ENCODE peak calls at places on chromosome 9, in five cellular contexts. F is body of pancreas; B is C1 segment of cervical spinal cord; K is upper lobe of right lung; N is effector memory CD4-positive, alpha-beta T cell. D is an unnamed sample.

GRCh38 chr9:82445556-82445955 is 457.0 kb downstream of the SPATA31D1 start:
- DNase-seq in F (no peak), B (no peak), K (no peak), N (no peak), D (no peak)

GRCh38 chr9:20355022-20355421 is 267.3 kb downstream of the MLLT3 start:
- DNase-seq in F (no peak), B (no peak), K (no peak), N (no peak), D (no peak)

GRCh38 chr9:113317777-113318176 is 14.6 kb upstream of the RNF183 start:
- DNase-seq in F (no peak), B (no peak), K (no peak), N (no peak), D (no peak)

GRCh38 chr9:126326228-126327015 is at the start of gene MVB12B:
- DNase-seq in F (peak; percentile 47), B (no peak), K (peak; percentile 78), N (peak; percentile 37), D (no peak)

GRCh38 chr9:6842584-6842947 is 84.8 kb downstream of the KDM4C start:
- DNase-seq in F (no peak), B (no peak), K (no peak), N (no peak), D (no peak)

GRCh38 chr9:4842213-4842612 is 49.5 kb downstream of the RCL1 start:
- DNase-seq in F (no peak), B (no peak), K (no peak), N (no peak), D (no peak)

GRCh38 chr9:124006448-124007156 is 5.0 kb upstream of the LHX2 start:
- DNase-seq in F (no peak), B (no peak), K (no peak), N (no peak), D (no peak)

GRCh38 chr9:129379181-129379836 is 201.2 kb upstream of the IER5L start:
- DNase-seq in F (no peak), B (no peak), K (peak; percentile 32), N (no peak), D (no peak)

GRCh38 chr9:20024159-20024571 is 235.3 kb upstream of the SLC24A2 start:
- DNase-seq in F (no peak), B (no peak), K (no peak), N (no peak), D (no peak)

GRCh38 chr9:9552665-9553064 is 1060.1 kb downstream of the PTPRD start:
- DNase-seq in F (no peak), B (no peak), K (no peak), N (no peak), D (no peak)

GRCh38 chr9:97980918-97981827 is 2.0 kb upstream of the ANP32B start:
- DNase-seq in F (no peak), B (peak; percentile 19), K (no peak), N (no peak), D (no peak)

GRCh38 chr9:111020594-111020993 is 17.7 kb downstream of the LPAR1 start:
- DNase-seq in F (no peak), B (no peak), K (no peak), N (no peak), D (no peak)

GRCh38 chr9:83106272-83106671 is 43.3 kb upstream of the RASEF start:
- DNase-seq in F (no peak), B (no peak), K (no peak), N (no peak), D (no peak)

GRCh38 chr9:123851851-123852250 is 78.1 kb downstream of the DENND1A start:
- DNase-seq in F (no peak), B (no peak), K (no peak), N (no peak), D (no peak)

GRCh38 chr9:13806731-13807130 is 507.2 kb downstream of the NFIB start:
- DNase-seq in F (no peak), B (no peak), K (no peak), N (no peak), D (no peak)

GRCh38 chr9:81595887-81596558 is 93.3 kb downstream of the TLE1 start:
- DNase-seq in F (no peak), B (no peak), K (no peak), N (no peak), D (no peak)

GRCh38 chr9:89603629-89604462 is 966 bp upstream of the GADD45G start:
- DNase-seq in F (peak; percentile 83), B (peak; percentile 26), K (peak; percentile 88), N (peak; percentile 8), D (peak; percentile 55)

GRCh38 chr9:111851536-111851935 is 45.1 kb upstream of the UGCG start:
- DNase-seq in F (peak; percentile 17), B (no peak), K (no peak), N (no peak), D (no peak)

GRCh38 chr9:133142657-133143592 is 20.8 kb downstream of the GBGT1 start:
- DNase-seq in F (no peak), B (no peak), K (no peak), N (peak; percentile 44), D (no peak)

GRCh38 chr9:120852240-120853018 is 9.7 kb upstream of the PSMD5 start:
- DNase-seq in F (no peak), B (no peak), K (no peak), N (no peak), D (no peak)

GRCh38 chr9:93326654-93327053 is 124.8 kb upstream of the FAM120A start:
- DNase-seq in F (no peak), B (no peak), K (no peak), N (no peak), D (no peak)

GRCh38 chr9:133386338-133386737 is 10.2 kb downstream of the STKLD1 start:
- DNase-seq in F (no peak), B (no peak), K (no peak), N (no peak), D (no peak)

GRCh38 chr9:120117081-120117480 is 462.9 kb downstream of the CDK5RAP2 start:
- DNase-seq in F (no peak), B (no peak), K (no peak), N (no peak), D (no peak)

GRCh38 chr9:10910779-10911178 is 298.0 kb upstream of the PTPRD start:
- DNase-seq in F (no peak), B (no peak), K (no peak), N (no peak), D (no peak)

GRCh38 chr9:126206099-126206498 is 120.5 kb upstream of the MVB12B start:
- DNase-seq in F (no peak), B (no peak), K (no peak), N (no peak), D (no peak)